ENCODE peak calls at places on chromosomes 5 and 9, in five cellular contexts. C is WTC11, Z is H1, I is GM12878, A is HepG2. U is an unnamed sample.

GRCh38 chr5:150562832-150563231 is 54.9 kb downstream of the NDST1 start:
- DNase-seq in C (peak), Z (no peak), I (peak), A (peak), U (no peak)

GRCh38 chr5:169263591-169263990 is 37.3 kb downstream of the SLIT3 start:
- DNase-seq in C (no peak), Z (no peak), I (no peak), A (no peak), U (no peak)

GRCh38 chr9:78972303-78973002 is 599.3 kb upstream of the TLE4 start:
- DNase-seq in C (no peak), Z (no peak), I (no peak), A (no peak), U (no peak)

GRCh38 chr9:29039258-29039657 is 1466.0 kb upstream of the C9orf72 start:
- DNase-seq in C (no peak), Z (no peak), I (no peak), A (no peak), U (no peak)

GRCh38 chr5:110288766-110289165 is 437.7 kb downstream of the TMEM232 start:
- DNase-seq in C (no peak), Z (no peak), I (no peak), A (no peak), U (no peak)

GRCh38 chr5:135491552-135492318 is 39.6 kb upstream of the TIFAB start:
- DNase-seq in C (peak), Z (no peak), I (no peak), A (peak), U (peak)

GRCh38 chr5:120919017-120919416 is 454.9 kb downstream of the PRR16 start:
- DNase-seq in C (no peak), Z (no peak), I (no peak), A (no peak), U (no peak)

GRCh38 chr9:113999256-114000062 is 78.6 kb downstream of the AMBP start:
- DNase-seq in C (no peak), Z (no peak), I (no peak), A (no peak), U (no peak)

GRCh38 chr9:2120926-2121689 is 106.0 kb downstream of the SMARCA2 start:
- DNase-seq in C (no peak), Z (no peak), I (no peak), A (no peak), U (peak)

GRCh38 chr5:100406640-100407039 is 128.5 kb upstream of the FAM174A start:
- DNase-seq in C (no peak), Z (no peak), I (no peak), A (no peak), U (no peak)

GRCh38 chr5:107402881-107403280 is 267.9 kb downstream of the EFNA5 start:
- DNase-seq in C (peak), Z (no peak), I (no peak), A (no peak), U (no peak)

GRCh38 chr5:149141957-149142851 is 911 bp downstream of the ABLIM3 start:
- DNase-seq in C (no peak), Z (no peak), I (no peak), A (no peak), U (no peak)

GRCh38 chr9:127754099-127754760 is 19.1 kb upstream of the TOR2A start:
- DNase-seq in C (peak), Z (no peak), I (no peak), A (no peak), U (peak)

GRCh38 chr9:84187090-84187489 is 153.5 kb downstream of the SLC28A3 start:
- DNase-seq in C (no peak), Z (no peak), I (no peak), A (no peak), U (no peak)

GRCh38 chr9:28648723-28649122 is 1075.4 kb upstream of the C9orf72 start:
- DNase-seq in C (no peak), Z (no peak), I (no peak), A (peak), U (no peak)

GRCh38 chr9:94639045-94639995 is at the start of gene FBP1:
- DNase-seq in C (peak), Z (no peak), I (no peak), A (no peak), U (no peak)

GRCh38 chr5:112417931-112418358 is 1.1 kb downstream of the EPB41L4A start:
- DNase-seq in C (no peak), Z (no peak), I (peak), A (no peak), U (peak)

GRCh38 chr5:146229222-146229621 is 25.8 kb downstream of the RBM27 start:
- DNase-seq in C (no peak), Z (no peak), I (no peak), A (no peak), U (no peak)

GRCh38 chr5:1374680-1375055 is 29.8 kb upstream of the CLPTM1L start:
- DNase-seq in C (no peak), Z (no peak), I (no peak), A (no peak), U (no peak)

GRCh38 chr5:168920019-168920813 is 341.0 kb upstream of the PANK3 start:
- DNase-seq in C (no peak), Z (no peak), I (no peak), A (no peak), U (no peak)

GRCh38 chr5:147805030-147805454 is 22.5 kb upstream of the JAKMIP2 start:
- DNase-seq in C (no peak), Z (no peak), I (no peak), A (no peak), U (no peak)

GRCh38 chr5:34015120-34015807 is 7.4 kb upstream of the AMACR start:
- DNase-seq in C (no peak), Z (no peak), I (no peak), A (no peak), U (no peak)

GRCh38 chr9:116175616-116176015 is 22.0 kb downstream of the PAPPA start:
- DNase-seq in C (no peak), Z (no peak), I (no peak), A (no peak), U (no peak)

GRCh38 chr5:63963080-63963735 is 963 bp upstream of the HTR1A start:
- DNase-seq in C (peak), Z (no peak), I (peak), A (peak), U (peak)

GRCh38 chr9:136044207-136044970 is 50.7 kb downstream of the NACC2 start:
- DNase-seq in C (no peak), Z (no peak), I (no peak), A (no peak), U (no peak)

GRCh38 chr5:4027335-4027734 is 431.7 kb downstream of the IRX1 start:
- DNase-seq in C (no peak), Z (no peak), I (no peak), A (no peak), U (no peak)

GRCh38 chr9:2018764-2019548 is 3.8 kb downstream of the SMARCA2 start:
- DNase-seq in C (no peak), Z (no peak), I (no peak), A (no peak), U (no peak)

GRCh38 chr5:142432961-142433360 is 108.1 kb upstream of the SPRY4 start:
- DNase-seq in C (no peak), Z (no peak), I (no peak), A (no peak), U (no peak)

GRCh38 chr5:128825826-128826225 is 139.5 kb upstream of the SLC27A6 start:
- DNase-seq in C (no peak), Z (no peak), I (no peak), A (no peak), U (no peak)

GRCh38 chr5:89260254-89260653 is 377.3 kb upstream of the MEF2C start:
- DNase-seq in C (no peak), Z (no peak), I (no peak), A (no peak), U (no peak)

GRCh38 chr9:99451121-99451606 is 229.1 kb downstream of the SEC61B start:
- DNase-seq in C (no peak), Z (no peak), I (no peak), A (no peak), U (no peak)

GRCh38 chr9:32603914-32604852 is 31.2 kb upstream of the NDUFB6 start:
- DNase-seq in C (no peak), Z (no peak), I (no peak), A (peak), U (no peak)

GRCh38 chr5:177312649-177313181 is 1.0 kb upstream of the MXD3 start:
- DNase-seq in C (peak), Z (no peak), I (no peak), A (peak), U (peak)

GRCh38 chr9:97906236-97906831 is 16.0 kb downstream of the TRMO start:
- DNase-seq in C (no peak), Z (no peak), I (no peak), A (no peak), U (no peak)

GRCh38 chr9:71984388-71985069 is 73.1 kb downstream of the C9orf85 start:
- DNase-seq in C (no peak), Z (no peak), I (no peak), A (no peak), U (no peak)

GRCh38 chr5:39717186-39717897 is 292.6 kb upstream of the DAB2 start:
- DNase-seq in C (no peak), Z (no peak), I (no peak), A (no peak), U (no peak)

GRCh38 chr5:110956913-110957813 is 114.3 kb upstream of the TSLP start:
- DNase-seq in C (no peak), Z (no peak), I (no peak), A (no peak), U (no peak)

GRCh38 chr9:108755979-108756378 is 99.8 kb downstream of the ACTL7B start:
- DNase-seq in C (no peak), Z (no peak), I (peak), A (no peak), U (no peak)

GRCh38 chr5:166581827-166582226 is 1709.6 kb upstream of the WWC1 start:
- DNase-seq in C (no peak), Z (no peak), I (no peak), A (no peak), U (no peak)

GRCh38 chr9:136107953-136108647 is 10.6 kb downstream of the TMEM250 start:
- DNase-seq in C (no peak), Z (no peak), I (no peak), A (no peak), U (peak)

DNA sequence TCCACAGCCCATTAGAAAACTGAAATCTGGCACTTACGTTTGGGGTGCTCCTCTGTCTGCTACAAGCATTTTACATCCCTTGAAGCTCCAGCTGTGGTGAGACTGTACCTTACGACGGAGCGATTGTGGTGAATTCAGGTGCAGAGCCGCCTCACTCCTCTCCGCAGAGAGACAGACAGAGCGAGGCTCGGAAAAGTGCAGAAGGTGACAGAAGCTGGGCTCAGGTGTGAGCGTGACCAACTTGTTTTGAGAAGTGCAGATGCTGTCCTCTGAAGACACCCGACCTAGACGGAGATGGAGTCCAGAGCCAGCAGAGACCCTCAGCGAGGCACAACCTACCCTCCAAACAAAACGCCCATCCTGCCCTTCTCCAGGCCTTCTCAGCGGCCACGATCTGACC is 196.5 kb downstream of the MED10 start:
- DNase-seq in C (no peak), Z (no peak), I (no peak), A (no peak), U (no peak)
- TF ChIP-seq ATF2 in C (no peak), Z (no peak), I (no peak), A (no peak), U (no peak)

GRCh38 chr5:74182603-74183002 is 457.9 kb downstream of the ENC1 start:
- DNase-seq in C (no peak), Z (no peak), I (no peak), A (no peak), U (no peak)

GRCh38 chr5:74183041-74183440 is 457.5 kb downstream of the ENC1 start:
- DNase-seq in C (no peak), Z (no peak), I (no peak), A (no peak), U (no peak)

GRCh38 chr5:74177995-74178394 is 462.5 kb downstream of the ENC1 start:
- DNase-seq in C (no peak), Z (no peak), I (no peak), A (no peak), U (no peak)

GRCh38 chr5:74179183-74179582 is 461.3 kb downstream of the ENC1 start:
- DNase-seq in C (no peak), Z (no peak), I (no peak), A (no peak), U (no peak)

DNA sequence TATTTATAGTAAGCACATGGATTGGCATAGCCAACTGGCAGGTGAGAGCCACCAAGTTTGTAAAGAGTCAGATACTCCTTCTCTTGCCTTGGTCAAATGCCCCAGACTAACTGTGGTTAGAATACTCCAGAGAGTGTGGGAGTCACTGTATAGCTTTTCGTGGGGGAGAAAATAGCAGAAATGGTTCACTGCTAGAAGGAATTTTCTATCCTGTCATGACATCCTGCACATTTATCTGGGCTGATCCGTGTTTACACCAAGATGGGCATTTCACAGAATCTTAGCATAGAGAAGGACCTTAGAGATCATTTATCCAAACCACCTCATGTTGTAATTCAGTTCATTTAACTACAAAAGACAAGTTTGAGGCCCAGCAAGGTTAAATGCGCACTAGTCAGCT is 460.8 kb downstream of the ENC1 start:
- DNase-seq in C (no peak), Z (no peak), I (no peak), A (no peak), U (no peak)
- TF ChIP-seq ATF2 in C (no peak), Z (no peak), I (no peak), A (no peak), U (no peak)

DNA sequence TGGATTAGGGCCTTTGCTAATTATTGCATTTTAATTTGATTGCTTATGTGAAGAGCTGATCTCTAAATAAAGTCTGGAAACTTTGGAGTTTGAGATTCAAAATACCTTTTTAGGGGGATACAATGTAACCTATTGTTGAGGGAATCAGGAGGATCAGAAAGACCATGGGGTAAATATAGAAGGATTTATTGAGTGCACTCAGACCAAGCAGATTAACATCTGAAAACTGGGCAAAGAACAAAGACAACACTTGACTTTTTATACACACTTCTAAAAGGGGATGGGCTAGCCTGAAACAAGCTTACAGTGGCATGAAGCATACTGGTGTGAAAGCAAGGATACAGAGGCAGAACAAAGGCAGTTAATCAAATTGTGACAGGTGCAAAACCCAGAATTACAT is 174.3 kb downstream of the MRPS30 start:
- DNase-seq in C (no peak), Z (no peak), I (no peak), A (no peak), U (no peak)
- TF ChIP-seq ATF2 in C (no peak), Z (no peak), I (no peak), A (no peak), U (no peak)

GRCh38 chr5:133222521-133222920 is 170.7 kb downstream of the HSPA4 start:
- DNase-seq in C (no peak), Z (no peak), I (no peak), A (no peak), U (no peak)

GRCh38 chr5:133219296-133219695 is 167.5 kb downstream of the HSPA4 start:
- DNase-seq in C (no peak), Z (no peak), I (no peak), A (no peak), U (no peak)

GRCh38 chr5:133222979-133223378 is 171.2 kb downstream of the HSPA4 start:
- DNase-seq in C (no peak), Z (no peak), I (no peak), A (no peak), U (no peak)

GRCh38 chr5:133222040-133222439 is 170.2 kb downstream of the HSPA4 start:
- DNase-seq in C (no peak), Z (no peak), I (no peak), A (no peak), U (no peak)

GRCh38 chr5:133220851-133221674 is 169.2 kb downstream of the HSPA4 start:
- DNase-seq in C (no peak), Z (no peak), I (no peak), A (peak), U (no peak)
- TF ChIP-seq ATF2 in C (no peak), Z (no peak), I (no peak), A (no peak), U (no peak)

DNA sequence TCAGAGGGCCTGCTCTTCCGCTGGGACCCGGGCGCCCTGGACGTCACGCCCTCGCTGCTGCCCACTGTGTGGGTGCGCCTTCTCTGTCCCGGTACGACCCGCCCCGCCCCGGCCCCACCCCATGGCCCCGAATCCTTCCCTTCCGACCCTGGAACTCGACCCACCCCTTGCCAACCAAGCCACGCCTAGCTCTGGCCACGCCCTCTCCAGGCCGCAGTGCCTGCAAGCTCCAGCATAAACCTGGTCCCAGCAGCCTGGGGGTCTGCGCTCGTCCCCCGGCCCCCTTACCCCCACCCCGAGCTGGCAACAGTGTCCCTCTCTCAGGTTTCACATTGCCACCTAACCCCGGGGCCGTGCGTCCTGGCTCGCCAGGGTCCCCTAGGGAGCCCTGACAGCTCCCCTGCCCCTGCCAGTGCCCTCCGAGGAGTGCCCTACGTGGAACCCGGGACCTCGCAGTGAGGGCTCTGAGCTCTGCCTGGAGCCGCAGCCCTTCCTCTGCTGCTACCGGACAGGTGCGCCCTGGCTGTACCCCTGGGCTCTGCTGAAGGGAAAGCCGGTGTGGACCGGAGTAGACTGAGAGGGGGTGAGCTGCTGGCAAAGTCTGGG is 3.4 kb downstream of the ADGRD2 start:
- DNase-seq in C (peak), Z (no peak), I (no peak), A (no peak), U (peak)
- TF ChIP-seq ATF2 in C (no peak), Z (no peak), I (no peak), A (no peak), U (no peak)

GRCh38 chr5:161084108-161084507 is 232.1 kb upstream of the ATP10B start:
- DNase-seq in C (no peak), Z (no peak), I (no peak), A (no peak), U (no peak)
- TF ChIP-seq ATF2 in C (no peak), Z (no peak), I (no peak), A (no peak), U (no peak)

GRCh38 chr5:31987985-31988710 is 186.0 kb downstream of the GOLPH3 start:
- DNase-seq in C (no peak), Z (no peak), I (no peak), A (no peak), U (no peak)
- TF ChIP-seq ATF2 in C (no peak), Z (no peak), I (no peak), A (no peak), U (no peak)

GRCh38 chr5:60586307-60586901 is 113.6 kb downstream of the DEPDC1B start:
- DNase-seq in C (no peak), Z (no peak), I (no peak), A (peak), U (no peak)
- TF ChIP-seq ATF2 in C (no peak), Z (no peak), I (no peak), A (no peak), U (no peak)

U was measured in K562.